ENCODE peak calls at places on chromosomes 7 and 10, in five cellular contexts. M is cardiac muscle cell, L is AG04449, R is GM12878, E is A549. U is an unnamed sample.

GRCh38 chr10:109934958-109935793 is 11.9 kb upstream of the XPNPEP1 start:
- DNase-seq in M (peak; percentile 68), L (peak; percentile 24), R (no peak), E (no peak), U (peak; percentile 77)

GRCh38 chr7:149469806-149470205 is 8.9 kb upstream of the ZNF777 start:
- DNase-seq in M (no peak), L (no peak), R (no peak), E (no peak), U (no peak)

GRCh38 chr10:75281980-75282379 is 46.2 kb upstream of the COMTD1 start:
- DNase-seq in M (no peak), L (no peak), R (no peak), E (no peak), U (no peak)

GRCh38 chr7:92768501-92769360 is 67.6 kb downstream of the CDK6 start:
- DNase-seq in M (no peak), L (no peak), R (peak; percentile 49), E (no peak), U (peak; percentile 47)

GRCh38 chr10:17290226-17290625 is 62.2 kb downstream of the VIM start:
- DNase-seq in M (peak; percentile 8), L (no peak), R (no peak), E (peak; percentile 13), U (peak; percentile 47)

GRCh38 chr10:33559105-33559504 is 224.6 kb upstream of the NRP1 start:
- DNase-seq in M (peak; percentile 82), L (no peak), R (no peak), E (peak; percentile 5), U (peak; percentile 71)

GRCh38 chr10:33186150-33186549 is 148.3 kb downstream of the NRP1 start:
- DNase-seq in M (no peak), L (no peak), R (no peak), E (no peak), U (no peak)

GRCh38 chr7:138025215-138026186 is 23.6 kb upstream of the CREB3L2 start:
- DNase-seq in M (no peak), L (no peak), R (no peak), E (no peak), U (no peak)

GRCh38 chr7:151859111-151859947 is 17.6 kb downstream of the PRKAG2 start:
- DNase-seq in M (no peak), L (no peak), R (no peak), E (no peak), U (no peak)

GRCh38 chr7:44145969-44146897 is 5.1 kb upstream of the MYL7 start:
- DNase-seq in M (peak; percentile 85), L (no peak), R (no peak), E (peak; percentile 46), U (peak; percentile 53)

GRCh38 chr7:20647908-20648776 is 32.7 kb downstream of the ABCB5 start:
- DNase-seq in M (peak; percentile 29), L (no peak), R (no peak), E (peak; percentile 51), U (peak; percentile 31)

GRCh38 chr7:137816696-137817320 is 30.0 kb downstream of the DGKI start:
- DNase-seq in M (peak; percentile 32), L (no peak), R (no peak), E (peak; percentile 6), U (peak; percentile 47)

GRCh38 chr10:71747808-71748523 is 25.4 kb downstream of the VSIR start:
- DNase-seq in M (no peak), L (no peak), R (peak; percentile 52), E (no peak), U (no peak)

GRCh38 chr10:71749396-71749795 is 23.9 kb downstream of the VSIR start:
- DNase-seq in M (no peak), L (no peak), R (no peak), E (no peak), U (no peak)

GRCh38 chr10:71750124-71750841 is 23.0 kb downstream of the VSIR start:
- DNase-seq in M (no peak), L (no peak), R (no peak), E (no peak), U (no peak)

GRCh38 chr10:71747039-71747807 is 26.1 kb downstream of the VSIR start:
- DNase-seq in M (no peak), L (no peak), R (peak; percentile 36), E (no peak), U (no peak)

DNA sequence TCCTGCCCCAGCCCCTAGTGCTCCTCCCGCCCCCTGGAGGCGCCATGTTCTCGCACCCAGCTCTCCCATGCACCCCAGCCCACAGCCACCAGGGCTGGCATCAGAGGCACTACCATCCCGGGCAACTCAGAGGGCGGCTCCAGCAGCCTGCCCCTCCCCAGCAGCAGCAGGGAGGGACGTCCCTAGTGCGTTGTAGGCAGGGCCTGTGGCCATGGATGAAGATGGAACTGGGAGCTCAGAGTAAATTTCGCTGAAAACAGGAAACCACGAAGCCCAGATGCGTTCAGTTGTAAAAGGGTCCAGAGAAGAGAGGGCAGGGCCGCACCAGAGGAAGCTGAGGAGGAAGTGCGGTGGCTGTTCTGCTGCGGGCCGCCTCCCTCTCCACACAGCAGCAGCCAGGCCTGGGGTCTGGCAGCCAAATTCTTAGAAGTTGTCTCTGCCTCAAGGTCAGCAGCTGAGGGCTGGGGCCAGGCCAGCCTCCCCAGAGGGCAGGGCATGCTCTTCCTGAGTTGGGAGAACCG is 24.6 kb downstream of the VSIR start:
- DNase-seq in M (peak; percentile 42), L (no peak), R (peak; percentile 58), E (no peak), U (no peak)
- TF ChIP-seq CTCF in M (no peak), L (no peak), R (no peak), E (no peak), U (no peak)

GRCh38 chr7:148079206-148079605 is 511.4 kb upstream of the C7orf33 start:
- DNase-seq in M (no peak), L (no peak), R (no peak), E (no peak), U (no peak)
- H3K4me3 ChIP-seq in M (no peak overlapping the region), L (no peak overlapping the region), R (no peak overlapping the region), E (no peak overlapping the region), U (no peak overlapping the region)

GRCh38 chr7:48337012-48337621 is 165.9 kb downstream of the ABCA13 start:
- DNase-seq in M (peak; percentile 33), L (no peak), R (no peak), E (peak; percentile 37), U (peak; percentile 75)
- TF ChIP-seq CTCF in M (peak; percentile 61), L (peak; percentile 39), R (peak; percentile 51), E (peak; percentile 44), U (peak; percentile 95)

DNA sequence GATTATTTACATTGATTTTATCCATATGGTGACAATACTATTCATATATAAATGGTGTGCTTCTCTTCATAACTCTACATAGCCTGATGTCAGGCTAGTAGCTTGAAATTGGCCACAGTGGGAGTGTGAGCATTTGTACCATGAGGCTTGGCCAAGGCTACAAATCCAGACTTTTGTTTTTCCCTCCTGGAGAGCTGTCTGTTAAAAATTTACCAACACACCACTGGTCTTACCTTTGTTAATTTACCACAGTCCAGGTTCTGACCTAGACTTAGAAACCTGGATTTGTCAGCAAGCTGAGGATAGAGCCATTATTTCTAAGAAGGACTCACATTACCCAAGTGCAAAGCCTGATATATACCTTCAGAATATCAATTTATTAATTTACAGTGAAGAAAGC is 45.5 kb upstream of the ATRNL1 start:
- DNase-seq in M (no peak), L (no peak), R (no peak), E (no peak), U (no peak)
- H3K4me3 ChIP-seq in M (no peak overlapping the region), L (no peak overlapping the region), R (no peak overlapping the region), E (no peak overlapping the region), U (no peak overlapping the region)

GRCh38 chr7:116180302-116180701 is 30.0 kb upstream of the TES start:
- DNase-seq in M (peak; percentile 74), L (no peak), R (no peak), E (peak; percentile 62), U (peak; percentile 85)
- TF ChIP-seq CTCF in M (peak; percentile 76), L (peak; percentile 66), R (peak; percentile 70), E (peak; percentile 91), U (peak; percentile 79)

DNA sequence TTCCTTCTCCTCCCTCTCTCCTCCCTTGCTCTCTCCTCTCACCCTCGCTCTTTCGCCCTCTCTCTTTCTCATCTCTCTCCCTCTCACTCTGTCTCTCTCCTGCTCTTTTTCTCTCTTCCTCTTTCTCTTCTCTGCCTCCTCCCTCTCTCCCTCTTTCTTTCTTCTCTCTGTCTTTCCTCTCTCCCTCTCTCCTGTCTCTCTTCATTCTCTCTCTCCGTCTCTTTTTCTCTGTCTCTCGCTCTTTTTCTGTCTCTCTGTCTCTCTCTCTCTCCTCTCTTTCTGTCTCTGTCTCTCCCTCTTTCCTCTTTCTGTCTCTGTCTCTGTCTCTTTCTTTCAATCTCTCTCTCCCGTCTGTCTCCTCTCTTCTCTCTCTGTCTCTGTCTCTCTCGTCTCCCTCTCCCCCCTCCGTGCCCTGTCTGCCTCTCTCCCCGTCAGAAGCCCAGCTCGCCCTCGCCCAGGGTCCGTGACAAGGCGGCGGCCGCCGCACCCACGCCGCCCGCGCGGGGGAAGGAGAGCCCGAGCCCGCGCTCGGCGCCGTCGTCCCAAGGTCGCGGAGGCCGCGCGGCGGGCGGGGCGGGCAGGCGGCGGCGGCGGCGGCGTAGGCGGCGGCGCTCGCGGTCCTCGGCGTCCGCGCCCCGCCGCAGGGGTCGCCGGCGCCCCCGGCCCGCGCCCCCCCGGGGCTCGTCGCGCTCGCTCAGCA is 21.3 kb upstream of the HSPB1 start:
- DNase-seq in M (no peak), L (no peak), R (no peak), E (no peak), U (no peak)
- H3K4me3 ChIP-seq in M (peak overlapping the region; percentile 19), L (peak overlapping the region; percentile 33), R (no peak overlapping the region), E (peak overlapping the region; percentile 78), U (peak overlapping the region; percentile 44)

GRCh38 chr10:89224697-89225443 is 17.8 kb upstream of the CH25H start:
- DNase-seq in M (peak; percentile 46), L (no peak), R (no peak), E (no peak), U (peak; percentile 42)
- TF ChIP-seq CTCF in M (peak; percentile 43), L (no peak), R (no peak), E (no peak), U (peak; percentile 71)

GRCh38 chr10:120942806-120943413 is 91.7 kb downstream of the WDR11 start:
- DNase-seq in M (peak; percentile 88), L (peak; percentile 10), R (peak; percentile 9), E (peak; percentile 78), U (peak; percentile 85)
- H3K4me3 ChIP-seq in M (no peak overlapping the region), L (no peak overlapping the region), R (no peak overlapping the region), E (no peak overlapping the region), U (peak overlapping the region; percentile 26)

DNA sequence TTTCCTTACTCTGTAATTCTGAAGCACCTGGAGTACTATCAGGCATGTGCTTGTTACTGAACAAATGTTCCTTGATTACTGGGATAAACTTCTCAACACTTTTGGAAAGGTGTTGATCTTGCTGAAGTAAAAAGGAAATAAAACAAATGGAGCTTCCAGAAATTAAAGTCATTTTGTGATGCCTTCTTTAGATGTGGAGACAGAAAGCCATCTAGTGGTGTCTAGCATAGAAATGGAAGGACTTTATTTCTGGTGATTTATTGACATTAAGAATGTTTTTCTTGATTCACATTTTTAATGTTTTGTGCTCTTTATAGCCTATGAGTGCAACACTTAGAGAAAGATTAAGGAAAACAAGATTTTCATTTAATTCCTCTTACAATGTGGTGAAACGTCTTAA is 1.4 kb downstream of the SFR1 start:
- DNase-seq in M (peak; percentile 34), L (no peak), R (no peak), E (peak; percentile 39), U (peak; percentile 63)
- TF ChIP-seq CTCF in M (peak; percentile 45), L (peak; percentile 29), R (peak; percentile 29), E (peak; percentile 84), U (peak; percentile 57)